ENCODE peak calls at places on chromosome X, in four cellular contexts. L, K, B and W are unnamed samples.

GRCh38 chrX:70826715-70827114 is 81.8 kb downstream of the TEX11 start:
- DNase-seq in K (no peak), L (no peak), B (no peak), W (no peak)

GRCh38 chrX:22192419-22193086 is 80.2 kb upstream of the CBLL2 start:
- DNase-seq in K (peak), L (peak), B (peak), W (peak)

GRCh38 chrX:13864264-13864663 is 47.4 kb upstream of the GPM6B start:
- DNase-seq in B (no peak), L (no peak), K (no peak), W (no peak)

GRCh38 chrX:116298956-116299355 is 128.4 kb downstream of the AGTR2 start:
- DNase-seq in K (no peak), L (no peak), B (no peak), W (no peak)

GRCh38 chrX:31420711-31421151 is 348.9 kb upstream of the FTHL17 start:
- DNase-seq in B (no peak), K (no peak), L (no peak), W (no peak)

GRCh38 chrX:17610788-17611187 is 126.5 kb upstream of the SCML1 start:
- DNase-seq in L (no peak), B (no peak), K (no peak), W (no peak)

GRCh38 chrX:41164469-41164868 is 79.2 kb downstream of the USP9X start:
- DNase-seq in K (no peak), B (no peak), L (no peak), W (no peak)

GRCh38 chrX:12789976-12790375 is 1.2 kb upstream of the PRPS2 start:
- DNase-seq in L (no peak), B (no peak), K (no peak), W (no peak)

GRCh38 chrX:55488268-55488558 is 1.4 kb downstream of the USP51 start:
- DNase-seq in B (peak), K (peak), L (no peak), W (no peak)

GRCh38 chrX:147550217-147550616 is 361.5 kb upstream of the FMR1 start:
- DNase-seq in K (no peak), L (no peak), B (peak), W (no peak)

GRCh38 chrX:119391279-119391678 is 7.9 kb upstream of the SLC25A43 start:
- DNase-seq in L (no peak), K (no peak), B (peak), W (no peak)

GRCh38 chrX:78769356-78769755 is 21.8 kb downstream of the LPAR4 start:
- DNase-seq in L (no peak), K (no peak), B (no peak), W (no peak)

GRCh38 chrX:136189222-136189621 is 41.9 kb downstream of the FHL1 start:
- DNase-seq in L (peak), B (no peak), K (no peak), W (no peak)

GRCh38 chrX:136191171-136191570 is 43.8 kb downstream of the FHL1 start:
- DNase-seq in K (no peak), B (no peak), L (no peak), W (peak)

GRCh38 chrX:136192135-136192534 is 44.8 kb downstream of the FHL1 start:
- DNase-seq in L (no peak), K (no peak), B (no peak), W (no peak)

GRCh38 chrX:136192839-136193414 is 45.6 kb downstream of the FHL1 start:
- DNase-seq in B (no peak), K (no peak), L (no peak), W (no peak)

GRCh38 chrX:136190038-136190437 is 42.7 kb downstream of the FHL1 start:
- DNase-seq in B (no peak), K (no peak), L (no peak), W (no peak)
- H3K27ac ChIP-seq in B (no peak), K (peak), L (peak), W (peak)

DNA sequence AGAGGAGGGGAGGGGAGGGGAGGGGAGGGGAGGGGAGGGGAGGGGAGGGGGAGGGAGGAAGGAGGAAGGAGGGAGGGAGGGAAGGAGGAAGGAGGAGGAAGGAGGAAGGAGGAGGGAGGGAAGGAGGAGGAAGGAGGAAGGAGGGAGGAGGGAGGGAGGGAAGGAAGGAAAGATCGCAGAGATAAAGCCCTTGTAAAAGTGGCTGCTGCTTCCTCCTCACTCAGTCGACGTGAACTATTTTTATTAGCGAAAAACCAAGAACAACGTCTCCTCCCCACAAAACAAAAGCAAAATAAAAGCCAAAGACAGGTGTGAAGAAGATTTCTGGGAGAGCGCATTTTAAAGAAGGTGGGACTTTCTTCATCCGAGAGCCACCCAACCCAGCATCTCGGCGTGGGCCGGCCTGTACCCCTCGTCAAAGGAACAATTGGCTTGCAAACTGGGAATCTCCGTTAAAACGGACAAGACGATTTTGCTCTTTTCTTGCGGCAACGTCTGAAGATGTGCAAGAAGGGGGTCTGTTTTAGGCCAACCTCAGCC is 40.7 kb upstream of the ASMTL start:
- DNase-seq in K (no peak), B (no peak), L (no peak), W (no peak)
- H3K27ac ChIP-seq in K (peak), B (no peak), L (peak), W (peak)

GRCh38 chrX:45986971-45987370 is 558.2 kb downstream of the ZNF674 start:
- DNase-seq in L (no peak), K (no peak), B (no peak), W (no peak)

GRCh38 chrX:45992402-45993123 is 552.7 kb downstream of the ZNF674 start:
- DNase-seq in B (no peak), L (no peak), K (no peak), W (no peak)
- H3K27ac ChIP-seq in B (no peak), L (no peak), K (no peak), W (no peak)

GRCh38 chrX:9475984-9476383 is 11.1 kb downstream of the TBL1X start:
- DNase-seq in B (no peak), L (no peak), K (no peak), W (no peak)
- H3K27ac ChIP-seq in B (no peak), L (no peak), K (no peak), W (no peak)